ENCODE peak calls at places on chromosomes 6 and 20, in ten cellular contexts. P is central memory CD4-positive, alpha-beta T cell; V is NCI-H1417; I is activated T-helper 1 cell treated with anti-CD3 and anti-CD28 coated beads, Interleukin-12 subunit alpha, Interleukin-12 subunit beta, Interleukin-2, Interleukin-4 antibody, amounts not matched to agents 30 ng/mL and 10 ng/mL and 1 ng/mL, durations not matched to agents 14 hours and 24 hours and 36 hours; J is natural killer cell; F is CD8-positive, alpha-beta memory T cell; M is HFF-Myc; A is NCI-H1930; H is globus pallidus; C is hypothalamus. U is an unnamed sample.

GRCh38 chr20:6533321-6533720 is 234.2 kb upstream of the BMP2 start:
- DNase-seq in J (no peak), C (no peak), P (no peak), I (no peak), A (no peak), M (peak), F (no peak), H (no peak), V (no peak), U (no peak)

GRCh38 chr20:341682-342081 is 5.2 kb upstream of the NRSN2 start:
- DNase-seq in P (no peak), H (no peak), M (peak), V (no peak), C (no peak), J (no peak), A (no peak), I (no peak), F (peak), U (no peak)

GRCh38 chr20:2643708-2644107 is 8.7 kb upstream of the NOP56 start:
- DNase-seq in I (no peak), V (no peak), P (no peak), F (no peak), H (no peak), A (no peak), J (no peak), C (no peak), M (no peak), U (no peak)

GRCh38 chr6:39209360-39209811 is 19.9 kb downstream of the KCNK5 start:
- DNase-seq in F (no peak), V (no peak), I (no peak), C (no peak), P (no peak), A (no peak), J (no peak), H (no peak), M (no peak), U (no peak)

GRCh38 chr20:21534453-21534852 is 20.6 kb upstream of the NKX2-2 start:
- DNase-seq in C (no peak), F (no peak), I (no peak), V (peak), M (no peak), J (no peak), H (no peak), A (peak), P (no peak), U (no peak)

GRCh38 chr6:127567476-127567875 is 9.5 kb upstream of the C6orf58 start:
- DNase-seq in V (no peak), C (no peak), A (no peak), F (no peak), I (no peak), J (no peak), M (no peak), P (no peak), H (no peak), U (no peak)

GRCh38 chr6:93272201-93272600 is 147.2 kb downstream of the EPHA7 start:
- DNase-seq in C (no peak), A (no peak), P (no peak), J (no peak), V (no peak), F (no peak), H (peak), I (no peak), M (no peak), U (no peak)

GRCh38 chr6:77926198-77926752 is 273.4 kb downstream of the MEI4 start:
- DNase-seq in I (no peak), M (no peak), V (no peak), H (no peak), J (no peak), C (no peak), P (no peak), A (no peak), F (no peak), U (no peak)

GRCh38 chr6:19691465-19692167 is 145.6 kb upstream of the ID4 start:
- DNase-seq in A (no peak), F (no peak), C (peak), P (no peak), J (no peak), I (no peak), M (no peak), V (no peak), H (peak), U (no peak)

GRCh38 chr6:13302751-13303667 is 25.3 kb downstream of the TBC1D7 start:
- DNase-seq in V (peak), J (peak), H (peak), C (peak), M (peak), F (peak), P (peak), A (no peak), I (peak), U (peak)

GRCh38 chr6:48109902-48110301 is 1.1 kb downstream of the PTCHD4 start:
- DNase-seq in H (no peak), M (no peak), P (no peak), F (no peak), A (no peak), C (no peak), I (no peak), J (no peak), V (no peak), U (no peak)

GRCh38 chr20:8431538-8432434 is 299.7 kb downstream of the PLCB1 start:
- DNase-seq in M (peak), P (no peak), J (no peak), H (no peak), F (no peak), V (no peak), C (no peak), A (no peak), I (no peak), U (no peak)

GRCh38 chr20:51131806-51132205 is 108.9 kb upstream of the KCNG1 start:
- DNase-seq in C (no peak), A (no peak), M (no peak), I (no peak), J (no peak), F (no peak), P (no peak), H (no peak), V (no peak), U (no peak)

GRCh38 chr6:9131616-9132015 is 696.3 kb upstream of the SLC35B3 start:
- DNase-seq in M (no peak), C (no peak), P (no peak), J (no peak), F (no peak), A (no peak), I (no peak), V (peak), H (no peak), U (peak)

GRCh38 chr20:1229541-1229940 is 3.7 kb downstream of the RAD21L1 start:
- DNase-seq in M (no peak), C (no peak), I (no peak), A (no peak), V (no peak), J (no peak), F (no peak), P (no peak), H (no peak), U (no peak)

GRCh38 chr6:158660331-158660730 is 10.5 kb downstream of the SYTL3 start:
- DNase-seq in M (no peak), A (no peak), F (peak), I (no peak), C (no peak), J (no peak), V (peak), H (no peak), P (peak), U (no peak)

GRCh38 chr20:6053776-6054688 is at the start of gene LRRN4:
- DNase-seq in P (no peak), I (no peak), C (no peak), F (no peak), J (no peak), M (peak), V (peak), A (no peak), H (no peak), U (no peak)

GRCh38 chr6:160315310-160315709 is 32.9 kb upstream of the SLC22A3 start:
- DNase-seq in F (no peak), C (no peak), V (no peak), M (no peak), A (no peak), P (no peak), I (no peak), J (no peak), H (no peak), U (no peak)

GRCh38 chr6:105832358-105832757 is 253.8 kb upstream of the PRDM1 start:
- DNase-seq in I (no peak), V (no peak), C (no peak), P (no peak), F (no peak), A (no peak), H (no peak), J (no peak), M (no peak), U (no peak)

GRCh38 chr6:36954262-36954931 is at the start of gene PI16:
- DNase-seq in P (peak), I (no peak), H (no peak), C (no peak), M (no peak), F (no peak), J (no peak), V (no peak), A (no peak), U (no peak)

GRCh38 chr20:49103019-49103418 is 56.9 kb downstream of the CSE1L start:
- DNase-seq in P (no peak), M (no peak), J (no peak), A (no peak), H (no peak), I (no peak), C (no peak), V (no peak), F (no peak), U (no peak)

GRCh38 chr20:21523895-21524294 is 10.0 kb upstream of the NKX2-2 start:
- DNase-seq in C (no peak), M (no peak), J (no peak), P (no peak), F (no peak), V (no peak), A (no peak), I (no peak), H (no peak), U (no peak)

GRCh38 chr6:41505084-41506049 is 40.8 kb upstream of the FOXP4 start:
- DNase-seq in A (no peak), J (no peak), C (no peak), V (no peak), P (no peak), I (no peak), H (peak), M (peak), F (peak), U (peak)

GRCh38 chr6:116405147-116405546 is 34.4 kb downstream of the DSE start:
- DNase-seq in A (no peak), V (no peak), F (no peak), C (no peak), J (no peak), I (no peak), H (peak), P (no peak), M (peak), U (no peak)

GRCh38 chr6:108438918-108439317 is 121.8 kb upstream of the FOXO3 start:
- DNase-seq in A (no peak), J (no peak), I (no peak), P (no peak), M (no peak), H (no peak), V (no peak), C (no peak), F (no peak), U (no peak)

GRCh38 chr6:51335543-51335942 is 516.9 kb downstream of the TFAP2B start:
- DNase-seq in I (no peak), P (no peak), V (no peak), A (no peak), C (no peak), H (no peak), M (no peak), F (no peak), J (no peak), U (no peak)